ENCODE peak calls at places on chromosomes 1 and 21, in six cellular contexts. A is stimulated activated CD4-positive, alpha-beta T cell treated with anti-CD3 and anti-CD28 coated beads, Interleukin-12 subunit alpha, Interleukin-12 subunit beta, amount 100 ng/mL, for 48 hours; J is hypothalamus; U is body of pancreas; I is HuH-7.5; T is left cardiac atrium. W is an unnamed sample.

GRCh38 chr21:41709166-41709565 is 57.7 kb downstream of the RIPK4 start:
- DNase-seq in A (no peak), J (no peak), U (no peak), I (no peak), T (no peak), W (no peak)

GRCh38 chr1:185350027-185350442 is 33.0 kb upstream of the IVNS1ABP start:
- DNase-seq in A (no peak), J (no peak), U (no peak), I (no peak), T (no peak), W (no peak)

GRCh38 chr1:152426731-152427130 is 12.7 kb upstream of the CRNN start:
- DNase-seq in A (no peak), J (no peak), U (no peak), I (no peak), T (no peak), W (no peak)

GRCh38 chr21:42595281-42596187 is 57.9 kb upstream of the PDE9A start:
- DNase-seq in A (no peak), J (no peak), U (no peak), I (no peak), T (no peak), W (no peak)

GRCh38 chr1:113391643-113392271 is 1.4 kb downstream of the MAGI3 start:
- DNase-seq in A (no peak), J (no peak), U (peak), I (no peak), T (no peak), W (no peak)

GRCh38 chr21:35075546-35075945 is 26.4 kb upstream of the RUNX1 start:
- DNase-seq in A (no peak), J (no peak), U (no peak), I (no peak), T (peak), W (no peak)

GRCh38 chr1:229523052-229523451 is 14.9 kb upstream of the NUP133 start:
- DNase-seq in A (no peak), J (no peak), U (no peak), I (no peak), T (no peak), W (no peak)

GRCh38 chr1:166087734-166088571 is 78.8 kb downstream of the FAM78B start:
- DNase-seq in A (no peak), J (no peak), U (no peak), I (no peak), T (no peak), W (no peak)

GRCh38 chr1:229554886-229555621 is 3.5 kb downstream of the ABCB10 start:
- DNase-seq in A (no peak), J (no peak), U (no peak), I (no peak), T (no peak), W (no peak)